ENCODE peak calls at places on chromosomes 3 and 15, in five cellular contexts. Q is NCI-H510A, A is NCI-H1436, J is EH, M is occipital lobe. W is an unnamed sample.
A peak's percentile ranks its signal among the peaks of the same experiment; 100 is the strongest.

GRCh38 chr3:153293222-153293621 is 131.2 kb downstream of the RAP2B start:
- DNase-seq in M (no peak), Q (no peak), A (no peak), J (peak; percentile 51), W (no peak)

GRCh38 chr3:139506792-139507191 is 30.5 kb upstream of the RBP2 start:
- DNase-seq in J (peak; percentile 2), A (no peak), M (peak; percentile 6), Q (no peak), W (no peak)

GRCh38 chr3:55690746-55691540 is 203.8 kb upstream of the WNT5A start:
- DNase-seq in M (no peak), J (no peak), Q (peak; percentile 36), A (peak; percentile 17), W (no peak)

GRCh38 chr15:57772223-57772957 is 65.9 kb downstream of the POLR2M start:
- DNase-seq in J (peak; percentile 58), Q (no peak), M (no peak), A (no peak), W (no peak)

GRCh38 chr15:45521596-45522167 is 873 bp downstream of the SLC30A4 start:
- DNase-seq in J (peak; percentile 15), Q (no peak), A (no peak), M (no peak), W (peak; percentile 62)

GRCh38 chr15:38809621-38810020 is 245.0 kb upstream of the RASGRP1 start:
- DNase-seq in Q (no peak), A (no peak), J (peak; percentile 72), M (no peak), W (no peak)

GRCh38 chr3:137409584-137409983 is 354.5 kb upstream of the SOX14 start:
- DNase-seq in Q (no peak), M (no peak), A (no peak), J (no peak), W (no peak)

GRCh38 chr3:79517766-79518413 is 249.9 kb downstream of the ROBO1 start:
- DNase-seq in M (no peak), Q (no peak), J (peak; percentile 27), A (no peak), W (peak; percentile 18)

GRCh38 chr3:114409291-114409690 is 115.5 kb downstream of the TIGIT start:
- DNase-seq in M (no peak), J (no peak), A (peak; percentile 38), Q (no peak), W (no peak)

GRCh38 chr3:24185738-24186384 is 240.8 kb downstream of the NR1D2 start:
- DNase-seq in M (peak; percentile 7), J (peak; percentile 74), A (peak; percentile 27), Q (no peak), W (peak; percentile 12)

GRCh38 chr15:40582726-40583246 is 11.3 kb upstream of the KNL1 start:
- DNase-seq in Q (peak; percentile 57), M (no peak), J (no peak), A (no peak), W (peak; percentile 45)

GRCh38 chr15:63818628-63819027 is 15.1 kb downstream of the HERC1 start:
- DNase-seq in Q (no peak), J (no peak), A (no peak), M (no peak), W (no peak)

GRCh38 chr15:100281096-100281917 is 60.5 kb downstream of the ADAMTS17 start:
- DNase-seq in Q (no peak), A (no peak), J (no peak), M (no peak), W (no peak)

GRCh38 chr15:25170113-25170731 is 215.4 kb downstream of the SNRPN start:
- DNase-seq in Q (no peak), A (no peak), J (no peak), M (no peak), W (no peak)

GRCh38 chr3:134650431-134651346 is at the start of gene KY:
- DNase-seq in J (peak; percentile 54), A (peak; percentile 53), M (peak; percentile 56), Q (peak; percentile 39), W (no peak)

GRCh38 chr15:99616773-99617342 is 51.1 kb downstream of the MEF2A start:
- DNase-seq in Q (no peak), J (no peak), M (no peak), A (no peak), W (no peak)

GRCh38 chr15:65869954-65870871 is 922 bp downstream of the RAB11A start:
- DNase-seq in J (peak; percentile 52), M (no peak), A (no peak), Q (peak; percentile 15), W (peak; percentile 75)

GRCh38 chr3:194730369-194730768 is 44.7 kb downstream of the FAM43A start:
- DNase-seq in J (no peak), Q (peak; percentile 96), A (peak; percentile 96), M (no peak), W (peak; percentile 80)

GRCh38 chr15:47184405-47185221 is 532.7 kb upstream of the SEMA6D start:
- DNase-seq in M (peak; percentile 39), Q (peak; percentile 29), J (peak; percentile 1), A (peak; percentile 61), W (no peak)

GRCh38 chr3:177597325-177598109 is 400.2 kb upstream of the TBL1XR1 start:
- DNase-seq in M (peak; percentile 55), J (peak; percentile 91), Q (peak; percentile 35), A (peak; percentile 89), W (no peak)

W was measured in PC-9.